ENCODE peak calls at places on chromosomes 3 and 15, in four cellular contexts. X, L, Z and B are unnamed samples. For H3K9me3, the result is how much of the 10 kb centered on the place peaks cover.

GRCh38 chr3:194750409-194750808 is 64.7 kb downstream of the FAM43A start:
- DNase-seq in X (no peak), L (no peak), Z (no peak), B (no peak)

GRCh38 chr3:14600856-14601610 is 50.5 kb upstream of the CCDC174 start:
- DNase-seq in X (no peak), L (no peak), Z (no peak), B (no peak)

GRCh38 chr15:39181901-39182300 is 399.0 kb upstream of the THBS1 start:
- DNase-seq in X (peak), L (no peak), Z (no peak), B (no peak)

GRCh38 chr3:180684807-180685206 is 5.5 kb upstream of the CCDC39 start:
- DNase-seq in X (no peak), L (no peak), Z (no peak), B (no peak)

GRCh38 chr3:27630892-27631291 is 91.2 kb downstream of the EOMES start:
- DNase-seq in X (no peak), L (no peak), Z (no peak), B (no peak)

GRCh38 chr3:9226326-9226725 is 23.1 kb downstream of the SRGAP3 start:
- DNase-seq in X (no peak), L (no peak), Z (no peak), B (no peak)

GRCh38 chr15:64503197-64503596 is 42.8 kb downstream of the ZNF609 start:
- DNase-seq in X (no peak), L (no peak), Z (no peak), B (no peak)

GRCh38 chr3:40387895-40388254 is 891 bp downstream of the ENTPD3 start:
- DNase-seq in X (no peak), L (no peak), Z (no peak), B (no peak)

GRCh38 chr3:71225951-71226564 is 357.5 kb downstream of the FOXP1 start:
- DNase-seq in X (no peak), L (no peak), Z (no peak), B (no peak)

GRCh38 chr3:179493260-179493659 is 42.0 kb upstream of the GNB4 start:
- DNase-seq in X (no peak), L (no peak), Z (no peak), B (no peak)
- H3K9me3 ChIP-seq in X (under half), L (under half), Z (under half), B (under half)

GRCh38 chr3:188264231-188265213 is 110.6 kb downstream of the LPP start:
- DNase-seq in X (peak), L (no peak), Z (no peak), B (no peak)

GRCh38 chr3:188268336-188268735 is 114.4 kb downstream of the LPP start:
- DNase-seq in X (no peak), L (no peak), Z (no peak), B (no peak)

GRCh38 chr3:188267790-188268333 is 113.9 kb downstream of the LPP start:
- DNase-seq in X (no peak), L (no peak), Z (no peak), B (no peak)

GRCh38 chr3:188269040-188269439 is 115.1 kb downstream of the LPP start:
- DNase-seq in X (no peak), L (no peak), Z (no peak), B (no peak)

GRCh38 chr3:188266581-188267274 is 112.8 kb downstream of the LPP start:
- DNase-seq in X (no peak), L (no peak), Z (no peak), B (no peak)
- TF ChIP-seq POLR2AphosphoS5 in X (no peak), L (no peak), Z (no peak), B (no peak)

GRCh38 chr3:30770387-30770786 is 124.1 kb downstream of the GADL1 start:
- DNase-seq in X (peak), L (no peak), Z (peak), B (no peak)
- TF ChIP-seq TCF7L2 in X (no peak), L (no peak), Z (no peak), B (no peak)

GRCh38 chr15:29849716-29850115 is 27.4 kb upstream of the TJP1 start:
- DNase-seq in X (no peak), L (no peak), Z (no peak), B (no peak)

GRCh38 chr15:29857196-29857595 is 34.9 kb upstream of the TJP1 start:
- DNase-seq in X (no peak), L (no peak), Z (no peak), B (no peak)

GRCh38 chr15:29854413-29854812 is 32.1 kb upstream of the TJP1 start:
- DNase-seq in X (no peak), L (no peak), Z (no peak), B (no peak)

GRCh38 chr15:29852201-29852600 is 29.9 kb upstream of the TJP1 start:
- DNase-seq in X (no peak), L (no peak), Z (no peak), B (no peak)

GRCh38 chr15:29853211-29853987 is 31.1 kb upstream of the TJP1 start:
- DNase-seq in X (no peak), L (no peak), Z (no peak), B (no peak)
- H3K9me3 ChIP-seq in X (under half), L (under half), Z (under half), B (under half)

GRCh38 chr15:70289191-70289955 is 191.7 kb upstream of the TLE3 start:
- DNase-seq in X (no peak), L (no peak), Z (no peak), B (no peak)
- TF ChIP-seq POLR2AphosphoS5 in X (no peak), L (no peak), Z (no peak), B (no peak)

GRCh38 chr3:151362798-151363197 is 21.8 kb downstream of the P2RY12 start:
- DNase-seq in X (no peak), L (no peak), Z (no peak), B (no peak)

GRCh38 chr3:151356791-151357460 is 27.6 kb upstream of the P2RY13 start:
- DNase-seq in X (no peak), L (no peak), Z (no peak), B (no peak)

GRCh38 chr3:151351648-151352047 is 22.3 kb upstream of the P2RY13 start:
- DNase-seq in X (no peak), L (no peak), Z (no peak), B (no peak)

DNA sequence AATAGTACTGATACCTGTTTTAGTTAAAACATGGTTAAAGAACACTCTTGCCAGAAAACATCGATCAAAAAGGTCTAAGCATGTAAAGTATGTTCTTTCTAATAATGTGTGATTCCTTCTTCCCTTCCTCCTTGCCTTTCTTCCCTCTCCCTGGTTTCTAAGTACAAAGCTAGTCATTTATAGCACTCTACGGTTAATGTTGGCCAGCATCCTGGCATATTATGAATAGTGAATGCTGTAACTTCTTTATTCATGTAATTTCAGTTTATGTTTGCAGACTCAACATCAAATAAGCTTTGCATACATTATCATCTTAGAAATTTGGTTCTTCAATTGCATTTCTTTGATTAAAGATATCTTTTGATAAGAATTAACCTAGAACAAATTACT is 27.1 kb downstream of the P2RY12 start:
- DNase-seq in X (no peak), L (no peak), Z (no peak), B (no peak)
- TF ChIP-seq TCF7L2 in X (no peak), L (no peak), Z (no peak), B (no peak)